ENCODE peak calls at places on chromosomes 12 and 14, in ten cellular contexts. I, D, Q, E, N, O, K, P, A and U are unnamed samples.

GRCh38 chr14:104751539-104752337 is 1.2 kb upstream of the SIVA1 start:
- DNase-seq in I (no peak), D (no peak), Q (no peak), E (no peak), N (no peak), O (no peak), K (no peak), P (no peak), A (no peak), U (no peak)

GRCh38 chr14:72549026-72549425 is 344.9 kb downstream of the DPF3 start:
- DNase-seq in I (peak), D (no peak), Q (no peak), E (no peak), N (no peak), O (no peak), K (no peak), P (no peak), A (peak), U (no peak)

GRCh38 chr14:60250318-60251035 is 1.5 kb downstream of the PPM1A start:
- DNase-seq in I (peak), D (no peak), Q (no peak), E (no peak), N (no peak), O (no peak), K (no peak), P (no peak), A (peak), U (no peak)

GRCh38 chr12:62604373-62604772 is 137.7 kb downstream of the MON2 start:
- DNase-seq in I (no peak), D (no peak), Q (no peak), E (no peak), N (no peak), O (no peak), K (no peak), P (no peak), A (no peak), U (no peak)

GRCh38 chr12:622420-622819 is 40.8 kb downstream of the NINJ2 start:
- DNase-seq in I (no peak), D (no peak), Q (no peak), E (no peak), N (no peak), O (no peak), K (no peak), P (no peak), A (peak), U (no peak)

GRCh38 chr12:27488479-27488878 is 35.5 kb upstream of the PPFIBP1 start:
- DNase-seq in I (peak), D (no peak), Q (no peak), E (no peak), N (no peak), O (no peak), K (no peak), P (no peak), A (no peak), U (no peak)

GRCh38 chr12:22275847-22276246 is 58.7 kb downstream of the ST8SIA1 start:
- DNase-seq in I (peak), D (no peak), Q (no peak), E (peak), N (no peak), O (peak), K (peak), P (peak), A (peak), U (peak)

GRCh38 chr12:129531004-129531403 is 372.8 kb downstream of the TMEM132D start:
- DNase-seq in I (peak), D (no peak), Q (no peak), E (no peak), N (no peak), O (peak), K (no peak), P (no peak), A (no peak), U (no peak)

GRCh38 chr14:72546359-72547035 is 347.4 kb downstream of the DPF3 start:
- DNase-seq in I (no peak), D (no peak), Q (no peak), E (no peak), N (no peak), O (no peak), K (no peak), P (no peak), A (no peak), U (no peak)

GRCh38 chr12:14024589-14024988 is 43.2 kb upstream of the GRIN2B start:
- DNase-seq in I (no peak), D (no peak), Q (no peak), E (no peak), N (no peak), O (no peak), K (no peak), P (no peak), A (no peak), U (no peak)

GRCh38 chr12:55658635-55659391 is 22.1 kb downstream of the OR10P1 start:
- DNase-seq in I (no peak), D (no peak), Q (no peak), E (no peak), N (no peak), O (peak), K (no peak), P (no peak), A (peak), U (no peak)

GRCh38 chr14:68135028-68135427 is 315.4 kb downstream of the RAD51B start:
- DNase-seq in I (no peak), D (no peak), Q (no peak), E (no peak), N (no peak), O (no peak), K (no peak), P (no peak), A (no peak), U (no peak)

GRCh38 chr12:122874081-122874480 is 21.8 kb downstream of the VPS37B start:
- DNase-seq in I (no peak), D (no peak), Q (no peak), E (no peak), N (no peak), O (no peak), K (no peak), P (peak), A (no peak), U (no peak)

GRCh38 chr12:11743333-11743732 is 93.9 kb downstream of the ETV6 start:
- DNase-seq in I (no peak), D (no peak), Q (no peak), E (no peak), N (no peak), O (no peak), K (no peak), P (no peak), A (no peak), U (no peak)

GRCh38 chr12:3117628-3118027 is 40.4 kb downstream of the TSPAN9 start:
- DNase-seq in I (peak), D (no peak), Q (no peak), E (no peak), N (no peak), O (no peak), K (peak), P (no peak), A (peak), U (peak)